ENCODE peak calls at places on chromosomes 11 and 22, in nine cellular contexts. D, X, M, J, L, N, C, Z and A are unnamed samples.

GRCh38 chr11:122754553-122755322 is 83.6 kb upstream of the CRTAM start:
- DNase-seq in D (peak; percentile 10), X (no peak), M (no peak), J (peak; percentile 54), L (peak; percentile 30), N (peak; percentile 45), C (peak; percentile 73), Z (no peak), A (no peak)

GRCh38 chr11:68328374-68329091 is 16.1 kb downstream of the LRP5 start:
- DNase-seq in D (no peak), X (no peak), M (no peak), J (no peak), L (peak; percentile 77), N (peak; percentile 28), C (peak; percentile 75), Z (peak; percentile 49), A (no peak)

GRCh38 chr11:128367573-128367972 is 219.8 kb downstream of the ETS1 start:
- DNase-seq in D (no peak), X (no peak), M (no peak), J (peak; percentile 64), L (no peak), N (no peak), C (no peak), Z (no peak), A (no peak)

GRCh38 chr11:93389737-93390136 is 59.2 kb downstream of the DEUP1 start:
- DNase-seq in D (no peak), X (no peak), M (no peak), J (no peak), L (no peak), N (no peak), C (no peak), Z (no peak), A (peak; percentile 48)

GRCh38 chr11:9047986-9048522 is 43.3 kb downstream of the SCUBE2 start:
- DNase-seq in D (no peak), X (no peak), M (peak; percentile 34), J (no peak), L (peak; percentile 77), N (no peak), C (peak; percentile 22), Z (no peak), A (no peak)

GRCh38 chr11:1238767-1239595 is 16.1 kb downstream of the MUC5B start:
- DNase-seq in D (no peak), X (no peak), M (no peak), J (no peak), L (no peak), N (no peak), C (peak; percentile 74), Z (no peak), A (no peak)

GRCh38 chr22:37267128-37267587 is 15.2 kb upstream of the CYTH4 start:
- DNase-seq in D (no peak), X (no peak), M (no peak), J (peak; percentile 77), L (peak; percentile 51), N (peak; percentile 75), C (peak; percentile 84), Z (no peak), A (peak; percentile 34)

GRCh38 chr22:49298834-49299750 is 528.6 kb downstream of the BRD1 start:
- DNase-seq in D (no peak), X (no peak), M (no peak), J (peak; percentile 23), L (no peak), N (peak; percentile 6), C (no peak), Z (no peak), A (no peak)

GRCh38 chr11:77999446-77999845 is 5.0 kb upstream of the INTS4 start:
- DNase-seq in D (no peak), X (no peak), M (no peak), J (no peak), L (no peak), N (no peak), C (no peak), Z (no peak), A (no peak)

GRCh38 chr11:108873305-108873704 is 208.4 kb downstream of the DDX10 start:
- DNase-seq in D (no peak), X (no peak), M (peak; percentile 17), J (no peak), L (peak; percentile 55), N (no peak), C (no peak), Z (peak; percentile 89), A (no peak)

GRCh38 chr11:102840018-102840417 is 3.4 kb downstream of the MMP3 start:
- DNase-seq in D (no peak), X (no peak), M (no peak), J (no peak), L (no peak), N (no peak), C (no peak), Z (no peak), A (no peak)

GRCh38 chr11:86160546-86161149 is 83.9 kb upstream of the EED start:
- DNase-seq in D (no peak), X (peak; percentile 20), M (peak; percentile 50), J (no peak), L (no peak), N (no peak), C (no peak), Z (peak; percentile 76), A (peak; percentile 37)

GRCh38 chr11:117866526-117866925 is 9.9 kb downstream of the FXYD6 start:
- DNase-seq in D (no peak), X (no peak), M (no peak), J (no peak), L (no peak), N (no peak), C (no peak), Z (no peak), A (no peak)

GRCh38 chr22:37279469-37279868 is 2.8 kb upstream of the CYTH4 start:
- DNase-seq in D (no peak), X (no peak), M (peak; percentile 9), J (no peak), L (no peak), N (peak; percentile 25), C (no peak), Z (peak; percentile 81), A (no peak)

GRCh38 chr22:27317961-27318360 is 483.6 kb downstream of the MN1 start:
- DNase-seq in D (no peak), X (no peak), M (no peak), J (no peak), L (no peak), N (no peak), C (no peak), Z (peak; percentile 68), A (no peak)
- H3K27me3 ChIP-seq in D (peaks cover 58% of the 10 kb centered on the region), X (no peaks in the 10 kb centered on the region), M (peaks cover 33% of the 10 kb centered on the region), J (no peaks in the 10 kb centered on the region), L (no peaks in the 10 kb centered on the region), N (no peaks in the 10 kb centered on the region), C (no peaks in the 10 kb centered on the region), Z (no peaks in the 10 kb centered on the region), A (no peaks in the 10 kb centered on the region)

GRCh38 chr22:39952347-39952746 is 7.8 kb upstream of the TMA7B start:
- DNase-seq in D (no peak), X (no peak), M (no peak), J (no peak), L (no peak), N (peak; percentile 37), C (no peak), Z (no peak), A (no peak)
- H3K4me3 ChIP-seq in D (no peak overlapping the region), X (no peak overlapping the region), M (no peak overlapping the region), J (peak overlapping the region; percentile 10), L (no peak overlapping the region), N (peak overlapping the region; percentile 30), C (no peak overlapping the region), Z (no peak overlapping the region), A (no peak overlapping the region)

DNA sequence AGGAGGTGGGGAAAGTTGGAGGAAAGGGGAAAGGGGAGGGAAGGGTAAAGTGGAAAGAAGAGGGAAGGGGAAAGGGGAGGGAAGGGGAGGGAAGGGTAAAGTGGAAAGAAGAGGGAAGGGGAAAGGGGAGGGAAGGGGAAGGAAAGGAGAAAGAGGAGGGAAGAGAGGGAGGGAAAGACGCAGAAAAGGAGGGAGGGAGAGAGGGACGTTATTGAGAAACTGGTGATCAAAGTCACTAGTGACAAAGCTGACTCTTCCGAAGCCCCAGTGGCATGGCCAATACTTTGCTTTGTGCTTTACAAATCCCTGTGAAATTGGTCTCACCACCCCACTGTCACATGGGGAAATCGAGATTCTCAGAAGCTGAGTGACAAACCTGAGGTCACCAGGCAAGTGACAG is 35.1 kb downstream of the CELSR1 start:
- DNase-seq in D (no peak), X (no peak), M (no peak), J (no peak), L (no peak), N (no peak), C (no peak), Z (no peak), A (no peak)
- H3K27me3 ChIP-seq in D (no peaks in the 10 kb centered on the region), X (no peaks in the 10 kb centered on the region), M (peaks cover 4% of the 10 kb centered on the region), J (peaks cover 2% of the 10 kb centered on the region), L (no peaks in the 10 kb centered on the region), N (no peaks in the 10 kb centered on the region), C (no peaks in the 10 kb centered on the region), Z (no peaks in the 10 kb centered on the region), A (no peaks in the 10 kb centered on the region)

DNA sequence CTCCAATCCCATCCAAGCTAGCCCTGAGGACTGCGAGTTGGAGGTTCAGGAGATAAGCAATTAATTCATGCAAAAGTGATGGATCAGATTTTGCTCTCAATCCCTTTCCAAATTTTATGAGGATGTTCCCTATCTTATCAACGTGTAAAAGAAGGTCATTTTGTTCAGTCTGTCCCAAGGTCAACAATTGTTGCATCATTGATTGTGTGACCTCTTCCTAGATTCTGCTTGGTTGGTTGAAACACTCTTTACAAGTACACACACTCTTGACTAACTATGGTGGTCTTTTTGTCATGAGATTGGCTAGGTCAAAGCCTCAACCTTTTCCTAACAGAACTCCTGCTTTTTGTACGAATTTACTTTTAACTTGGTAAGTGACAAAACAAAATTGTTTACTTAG is 41.7 kb downstream of the COMMD9 start:
- DNase-seq in D (no peak), X (no peak), M (no peak), J (no peak), L (no peak), N (no peak), C (no peak), Z (no peak), A (no peak)
- H3K4me3 ChIP-seq in D (no peak overlapping the region), X (no peak overlapping the region), M (no peak overlapping the region), J (no peak overlapping the region), L (no peak overlapping the region), N (no peak overlapping the region), C (no peak overlapping the region), Z (no peak overlapping the region), A (no peak overlapping the region)

GRCh38 chr11:120354068-120354467 is 17.9 kb downstream of the ARHGEF12 start:
- DNase-seq in D (no peak), X (peak; percentile 57), M (peak; percentile 77), J (no peak), L (no peak), N (no peak), C (no peak), Z (peak; percentile 41), A (no peak)
- H3K27me3 ChIP-seq in D (no peaks in the 10 kb centered on the region), X (no peaks in the 10 kb centered on the region), M (no peaks in the 10 kb centered on the region), J (peaks cover 3% of the 10 kb centered on the region), L (no peaks in the 10 kb centered on the region), N (no peaks in the 10 kb centered on the region), C (no peaks in the 10 kb centered on the region), Z (no peaks in the 10 kb centered on the region), A (no peaks in the 10 kb centered on the region)